ENCODE peak calls at places on chromosomes 13 and 19, in five cellular contexts. S, G, Y, D and F are unnamed samples. For H3K4me1, the result is how much of the 10 kb centered on the place peaks cover.

GRCh38 chr19:54154603-54155345 is 4.7 kb downstream of the LENG1 start:
- DNase-seq in S (peak), G (peak), Y (no peak), D (no peak), F (no peak)

GRCh38 chr13:76226941-76227340 is 590.8 kb downstream of the LMO7 start:
- DNase-seq in S (no peak), G (no peak), Y (no peak), D (no peak), F (no peak)

GRCh38 chr19:1445932-1446712 is 3.8 kb upstream of the APC2 start:
- DNase-seq in S (no peak), G (no peak), Y (no peak), D (no peak), F (no peak)

GRCh38 chr13:47230155-47230554 is 333.3 kb upstream of the HTR2A start:
- DNase-seq in S (no peak), G (no peak), Y (no peak), D (no peak), F (no peak)

GRCh38 chr19:407501-408440 is 1.2 kb downstream of the C2CD4C start:
- DNase-seq in S (no peak), G (no peak), Y (no peak), D (no peak), F (no peak)

GRCh38 chr13:40639226-40639681 is 27.2 kb downstream of the FOXO1 start:
- DNase-seq in S (no peak), G (no peak), Y (no peak), D (no peak), F (no peak)

GRCh38 chr13:94479559-94480095 is at the start of gene DCT:
- DNase-seq in S (no peak), G (no peak), Y (no peak), D (no peak), F (no peak)

GRCh38 chr19:39263912-39264305 is 4.3 kb upstream of the IFNL2 start:
- DNase-seq in S (no peak), G (no peak), Y (no peak), D (no peak), F (no peak)

GRCh38 chr13:96780105-96780504 is 214.2 kb downstream of the OXGR1 start:
- DNase-seq in S (no peak), G (no peak), Y (no peak), D (no peak), F (no peak)

GRCh38 chr19:18408053-18408476 is 10.6 kb upstream of the LRRC25 start:
- DNase-seq in S (no peak), G (no peak), Y (no peak), D (no peak), F (no peak)

GRCh38 chr13:70310720-70311119 is 202.5 kb upstream of the KLHL1 start:
- DNase-seq in S (no peak), G (no peak), Y (no peak), D (no peak), F (no peak)

GRCh38 chr19:55549500-55550320 is 4.4 kb upstream of the SBK3 start:
- DNase-seq in S (no peak), G (no peak), Y (peak), D (no peak), F (no peak)

GRCh38 chr13:40366119-40366518 is 300.3 kb downstream of the FOXO1 start:
- DNase-seq in S (no peak), G (no peak), Y (no peak), D (no peak), F (no peak)

GRCh38 chr13:104008571-104009435 is 942.6 kb upstream of the SLC10A2 start:
- DNase-seq in S (no peak), G (no peak), Y (no peak), D (no peak), F (no peak)

GRCh38 chr13:67238277-67238859 is 8.2 kb upstream of the PCDH9 start:
- DNase-seq in S (no peak), G (peak), Y (no peak), D (no peak), F (no peak)

GRCh38 chr13:85618514-85618913 is 180.7 kb downstream of the SLITRK6 start:
- DNase-seq in S (no peak), G (no peak), Y (no peak), D (no peak), F (no peak)

GRCh38 chr19:710767-711166 is 2.0 kb downstream of the PALM start:
- DNase-seq in S (no peak), G (no peak), Y (no peak), D (peak), F (no peak)

GRCh38 chr19:23259961-23260360 is 9.8 kb upstream of the ZNF724 start:
- DNase-seq in S (no peak), G (no peak), Y (no peak), D (no peak), F (no peak)

GRCh38 chr13:66716502-66716901 is 513.6 kb downstream of the PCDH9 start:
- DNase-seq in S (no peak), G (no peak), Y (no peak), D (no peak), F (no peak)

GRCh38 chr13:76903544-76904162 is 17.4 kb upstream of the KCTD12 start:
- DNase-seq in S (peak), G (peak), Y (peak), D (peak), F (peak)

GRCh38 chr19:46731007-46731501 is 14.1 kb upstream of the PRKD2 start:
- DNase-seq in S (no peak), G (no peak), Y (no peak), D (no peak), F (no peak)

GRCh38 chr13:21934309-21934708 is 263.4 kb downstream of the FGF9 start:
- DNase-seq in S (no peak), G (no peak), Y (no peak), D (no peak), F (peak)

GRCh38 chr13:113616281-113616906 is 31.8 kb downstream of the TFDP1 start:
- DNase-seq in S (no peak), G (no peak), Y (no peak), D (no peak), F (no peak)

GRCh38 chr19:53768401-53768800 is 55.7 kb downstream of the NLRP12 start:
- DNase-seq in S (no peak), G (no peak), Y (no peak), D (no peak), F (no peak)

GRCh38 chr13:80010286-80010831 is 330.6 kb downstream of the SPRY2 start:
- DNase-seq in S (no peak), G (no peak), Y (no peak), D (no peak), F (no peak)

GRCh38 chr13:31997641-31998040 is 33.9 kb upstream of the FRY start:
- DNase-seq in S (no peak), G (no peak), Y (no peak), D (no peak), F (no peak)

GRCh38 chr13:66364346-66364745 is 865.8 kb downstream of the PCDH9 start:
- DNase-seq in S (no peak), G (no peak), Y (no peak), D (no peak), F (no peak)

GRCh38 chr13:27980280-27980998 is 8.1 kb downstream of the URAD start:
- DNase-seq in S (no peak), G (no peak), Y (no peak), D (no peak), F (no peak)

GRCh38 chr13:53089951-53090350 is 61.3 kb downstream of the OLFM4 start:
- DNase-seq in S (no peak), G (no peak), Y (no peak), D (no peak), F (no peak)

GRCh38 chr19:18433735-18434398 is 4.1 kb downstream of the ISYNA1 start:
- DNase-seq in S (no peak), G (no peak), Y (no peak), D (no peak), F (no peak)

GRCh38 chr19:19021115-19021514 is 12.2 kb downstream of the SUGP2 start:
- DNase-seq in S (no peak), G (no peak), Y (no peak), D (no peak), F (no peak)

GRCh38 chr13:97440598-97440997 is 6.6 kb downstream of the RAP2A start:
- DNase-seq in S (no peak), G (no peak), Y (no peak), D (no peak), F (no peak)

GRCh38 chr13:44259045-44260042 is 114.3 kb upstream of the SERP2 start:
- DNase-seq in S (peak), G (peak), Y (peak), D (no peak), F (no peak)

GRCh38 chr13:92270990-92271389 is 872.6 kb downstream of the GPC5 start:
- DNase-seq in S (no peak), G (no peak), Y (no peak), D (no peak), F (no peak)

GRCh38 chr19:13014101-13014920 is 19.0 kb downstream of the NFIX start:
- DNase-seq in S (no peak), G (no peak), Y (peak), D (no peak), F (no peak)

GRCh38 chr19:13016628-13017305 is 21.5 kb downstream of the NFIX start:
- DNase-seq in S (no peak), G (no peak), Y (no peak), D (no peak), F (no peak)

GRCh38 chr19:13016245-13016627 is 21.0 kb downstream of the NFIX start:
- DNase-seq in S (no peak), G (no peak), Y (no peak), D (no peak), F (no peak)

GRCh38 chr19:13014921-13015280 is 19.6 kb downstream of the NFIX start:
- DNase-seq in S (no peak), G (no peak), Y (no peak), D (no peak), F (no peak)

DNA sequence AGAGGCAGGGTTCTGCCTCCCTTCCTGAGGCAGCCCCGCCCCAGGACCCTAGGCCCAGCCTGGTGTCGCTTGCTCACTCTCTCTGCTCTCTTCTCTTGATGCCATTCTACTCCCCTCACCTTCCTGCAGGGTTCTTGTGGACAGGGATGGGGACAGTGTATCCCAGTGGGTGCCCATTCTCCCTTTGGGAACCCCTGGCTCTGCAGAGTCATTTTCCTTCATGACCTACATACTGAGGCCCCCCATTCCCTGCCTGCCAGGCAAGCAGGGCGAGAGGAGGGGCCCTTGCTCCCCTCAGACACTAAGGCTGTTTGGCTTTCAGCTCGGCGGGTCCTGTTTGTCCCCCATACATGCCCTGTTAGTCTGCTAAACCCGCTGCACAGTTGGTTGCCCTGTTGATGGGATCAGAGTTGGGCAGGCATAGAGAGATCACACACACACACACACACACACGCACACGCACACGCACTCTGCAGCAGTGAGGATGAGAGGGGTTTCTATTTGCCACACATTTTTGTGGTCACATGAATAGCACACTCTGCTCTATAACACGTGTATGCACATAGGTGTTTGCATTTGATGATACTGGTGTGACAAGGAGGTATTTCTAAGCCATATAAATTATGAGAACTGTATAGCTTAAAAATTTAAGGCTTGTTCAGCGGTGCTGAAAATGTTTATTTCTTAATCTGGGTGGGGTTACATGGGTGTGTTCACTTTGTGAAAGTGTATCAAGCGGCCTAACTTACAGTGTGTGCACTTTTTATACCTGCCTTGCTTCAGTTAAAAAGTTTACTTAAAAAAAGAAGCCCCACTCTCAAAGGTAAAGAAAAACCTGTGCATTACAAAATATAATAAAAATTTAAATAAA is 20.3 kb downstream of the NFIX start:
- DNase-seq in S (no peak), G (no peak), Y (no peak), D (no peak), F (no peak)
- H3K4me1 ChIP-seq in S (under half), G (under half), Y (under half), D (half or more), F (under half)

GRCh38 chr19:33472696-33473624 is 48.6 kb downstream of the PEPD start:
- DNase-seq in S (no peak), G (no peak), Y (no peak), D (no peak), F (no peak)
- H3K4me1 ChIP-seq in S (under half), G (under half), Y (under half), D (under half), F (under half)

GRCh38 chr19:10654610-10655456 is 687 bp downstream of the ILF3 start:
- DNase-seq in S (no peak), G (no peak), Y (peak), D (peak), F (peak)
- H3K4me1 ChIP-seq in S (under half), G (under half), Y (under half), D (half or more), F (under half)

DNA sequence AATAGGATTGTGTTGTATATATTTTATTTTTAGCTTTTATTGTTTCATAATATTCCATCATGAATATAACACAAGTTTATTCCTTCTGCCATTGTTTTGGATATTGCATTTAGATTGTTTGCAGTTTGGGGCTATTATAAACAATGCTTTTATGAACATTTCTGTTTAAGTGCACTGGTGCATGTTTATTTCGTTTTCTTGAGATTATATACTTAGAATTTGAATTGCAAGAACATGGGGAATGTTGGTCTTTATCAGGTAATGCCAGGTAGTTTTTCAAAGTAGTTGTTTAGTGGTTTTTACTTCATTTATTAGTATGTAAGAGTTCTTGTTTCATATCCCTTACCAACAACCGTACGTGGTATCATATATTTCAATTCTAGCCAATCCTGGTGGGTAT is 4.3 kb downstream of the LSM14A start:
- DNase-seq in S (no peak), G (no peak), Y (no peak), D (no peak), F (no peak)
- H3K4me1 ChIP-seq in S (half or more), G (half or more), Y (under half), D (half or more), F (under half)

GRCh38 chr13:110270507-110270906 is 36.5 kb downstream of the COL4A1 start:
- DNase-seq in S (no peak), G (no peak), Y (no peak), D (no peak), F (no peak)

GRCh38 chr13:110266983-110267382 is 40.0 kb downstream of the COL4A1 start:
- DNase-seq in S (no peak), G (no peak), Y (peak), D (no peak), F (no peak)

GRCh38 chr13:110268061-110268460 is 38.9 kb downstream of the COL4A1 start:
- DNase-seq in S (no peak), G (no peak), Y (peak), D (no peak), F (no peak)

GRCh38 chr13:110269509-110270185 is 37.3 kb downstream of the COL4A1 start:
- DNase-seq in S (no peak), G (no peak), Y (peak), D (no peak), F (no peak)

DNA sequence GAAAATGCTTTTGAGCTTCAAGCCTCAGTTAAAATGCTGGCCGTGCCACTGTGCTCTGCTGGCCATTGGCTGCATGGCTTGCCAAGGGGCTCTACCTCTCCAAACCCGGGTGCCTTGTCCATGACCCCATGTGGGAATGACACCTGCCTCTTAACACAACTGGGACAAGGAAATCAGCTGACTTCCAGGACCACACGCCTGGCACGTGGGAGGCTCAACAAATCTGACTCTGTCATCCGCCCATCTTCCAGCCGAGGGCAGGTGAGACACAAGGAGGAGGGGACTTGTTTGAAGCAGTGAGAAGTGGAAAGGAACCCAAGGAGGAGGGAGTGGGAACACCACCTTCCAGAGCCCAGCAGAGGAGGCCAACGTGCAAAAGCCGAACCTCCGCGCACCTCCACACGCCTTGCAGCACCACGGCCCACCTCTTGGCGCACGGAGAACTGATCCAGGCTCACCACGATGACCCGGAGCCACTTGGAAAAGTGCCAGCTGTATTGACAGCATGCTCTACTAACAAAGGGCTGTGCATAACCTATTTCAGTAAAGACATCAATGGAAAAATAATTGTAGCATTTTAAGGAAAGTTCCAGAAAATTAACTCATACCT is 38.3 kb downstream of the COL4A1 start:
- DNase-seq in S (no peak), G (no peak), Y (peak), D (no peak), F (no peak)
- H3K4me1 ChIP-seq in S (under half), G (under half), Y (under half), D (half or more), F (under half)

GRCh38 chr19:15418112-15418587 is 638 bp downstream of the AKAP8L start:
- DNase-seq in S (no peak), G (no peak), Y (no peak), D (no peak), F (no peak)
- H3K4me1 ChIP-seq in S (under half), G (under half), Y (under half), D (half or more), F (under half)

GRCh38 chr19:5623397-5624153 is 692 bp downstream of the SAFB start:
- DNase-seq in S (no peak), G (peak), Y (peak), D (no peak), F (no peak)

GRCh38 chr19:5625641-5626040 is 2.8 kb downstream of the SAFB start:
- DNase-seq in S (no peak), G (no peak), Y (peak), D (no peak), F (no peak)

GRCh38 chr19:5622465-5623396 is at the start of the genes SAFB and SAFB2:
- DNase-seq in S (peak), G (peak), Y (peak), D (peak), F (peak)

GRCh38 chr19:5624154-5624663 is 1.3 kb downstream of the SAFB start:
- DNase-seq in S (no peak), G (peak), Y (no peak), D (peak), F (peak)

GRCh38 chr19:5624741-5625140 is 1.9 kb downstream of the SAFB start:
- DNase-seq in S (no peak), G (no peak), Y (peak), D (no peak), F (no peak)
- H3K4me1 ChIP-seq in S (half or more), G (half or more), Y (under half), D (half or more), F (under half)

GRCh38 chr19:14361824-14362223 is 19.4 kb upstream of the ADGRE5 start:
- DNase-seq in S (no peak), G (peak), Y (no peak), D (no peak), F (no peak)
- H3K4me1 ChIP-seq in S (under half), G (under half), Y (under half), D (under half), F (under half)

GRCh38 chr19:10419646-10420443 is 493 bp upstream of the PDE4A start:
- DNase-seq in S (no peak), G (no peak), Y (no peak), D (no peak), F (no peak)
- H3K4me1 ChIP-seq in S (half or more), G (under half), Y (under half), D (half or more), F (under half)

GRCh38 chr19:45448887-45449299 is 18.9 kb upstream of the FOSB start:
- DNase-seq in S (peak), G (no peak), Y (no peak), D (no peak), F (no peak)
- H3K4me1 ChIP-seq in S (under half), G (under half), Y (under half), D (under half), F (under half)